ENCODE peak calls at places on chromosome 11, in six cellular contexts. One of them, this sample, is unnamed.

GRCh38 chr11:111778047-111778558 is 11.9 kb upstream of the PPP2R1B start:
- DNase-seq in GM23248: no peak
- DNase-seq in OCI-LY7: no peak
- DNase-seq in transverse colon: no peak
- DNase-seq in choroid plexus epithelial cell: no peak
- DNase-seq in breast epithelium: no peak
- DNase-seq in this sample: no peak

GRCh38 chr11:976431-977160 is 50.9 kb downstream of the AP2A2 start:
- DNase-seq in GM23248: peak; percentile 67
- DNase-seq in OCI-LY7: no peak
- DNase-seq in transverse colon: no peak
- DNase-seq in choroid plexus epithelial cell: no peak
- DNase-seq in breast epithelium: no peak
- DNase-seq in this sample: peak; percentile 56

GRCh38 chr11:130315354-130315970 is 745 bp upstream of the ZBTB44 start:
- DNase-seq in GM23248: no peak
- DNase-seq in OCI-LY7: peak; percentile 67
- DNase-seq in transverse colon: peak; percentile 50
- DNase-seq in choroid plexus epithelial cell: peak; percentile 6
- DNase-seq in breast epithelium: peak; percentile 57
- DNase-seq in this sample: no peak

GRCh38 chr11:62238151-62238550 is 3.9 kb upstream of the SCGB1D2 start:
- DNase-seq in GM23248: no peak
- DNase-seq in OCI-LY7: no peak
- DNase-seq in transverse colon: no peak
- DNase-seq in choroid plexus epithelial cell: no peak
- DNase-seq in breast epithelium: no peak
- DNase-seq in this sample: no peak

GRCh38 chr11:62295504-62295903 is 3.4 kb downstream of the SCGB1D4 start:
- DNase-seq in GM23248: peak; percentile 44
- DNase-seq in OCI-LY7: no peak
- DNase-seq in transverse colon: no peak
- DNase-seq in choroid plexus epithelial cell: peak; percentile 57
- DNase-seq in breast epithelium: no peak
- DNase-seq in this sample: no peak

GRCh38 chr11:26276798-26277424 is 55.0 kb upstream of the ANO3 start:
- DNase-seq in GM23248: peak; percentile 65
- DNase-seq in OCI-LY7: peak; percentile 71
- DNase-seq in transverse colon: peak; percentile 42
- DNase-seq in choroid plexus epithelial cell: peak; percentile 82
- DNase-seq in breast epithelium: no peak
- DNase-seq in this sample: peak; percentile 51

GRCh38 chr11:47010192-47010591 is 73.6 kb downstream of the CSTPP1 start:
- DNase-seq in GM23248: peak; percentile 19
- DNase-seq in OCI-LY7: no peak
- DNase-seq in transverse colon: no peak
- DNase-seq in choroid plexus epithelial cell: no peak
- DNase-seq in breast epithelium: no peak
- DNase-seq in this sample: no peak

GRCh38 chr11:97269527-97269926 is 879.7 kb downstream of the JRKL start:
- DNase-seq in GM23248: peak; percentile 0
- DNase-seq in OCI-LY7: no peak
- DNase-seq in transverse colon: no peak
- DNase-seq in choroid plexus epithelial cell: peak; percentile 26
- DNase-seq in breast epithelium: no peak
- DNase-seq in this sample: peak; percentile 14

GRCh38 chr11:86341382-86341781 is 33.3 kb upstream of the CCDC81 start:
- DNase-seq in GM23248: no peak
- DNase-seq in OCI-LY7: no peak
- DNase-seq in transverse colon: no peak
- DNase-seq in choroid plexus epithelial cell: peak; percentile 11
- DNase-seq in breast epithelium: no peak
- DNase-seq in this sample: no peak

GRCh38 chr11:81497202-81497804 is 1236.4 kb downstream of the FAM181B start:
- DNase-seq in GM23248: peak; percentile 49
- DNase-seq in OCI-LY7: peak; percentile 40
- DNase-seq in transverse colon: no peak
- DNase-seq in choroid plexus epithelial cell: peak; percentile 60
- DNase-seq in breast epithelium: no peak
- DNase-seq in this sample: peak; percentile 47

GRCh38 chr11:68455485-68455884 is 5.1 kb upstream of the PPP6R3 start:
- DNase-seq in GM23248: no peak
- DNase-seq in OCI-LY7: no peak
- DNase-seq in transverse colon: no peak
- DNase-seq in choroid plexus epithelial cell: no peak
- DNase-seq in breast epithelium: no peak
- DNase-seq in this sample: no peak

GRCh38 chr11:9626778-9627394 is 37.0 kb upstream of the SWAP70 start:
- DNase-seq in GM23248: no peak
- DNase-seq in OCI-LY7: no peak
- DNase-seq in transverse colon: no peak
- DNase-seq in choroid plexus epithelial cell: peak; percentile 18
- DNase-seq in breast epithelium: no peak
- DNase-seq in this sample: no peak

GRCh38 chr11:127859941-127860354 is 727.4 kb downstream of the ETS1 start:
- DNase-seq in GM23248: peak; percentile 76
- DNase-seq in OCI-LY7: no peak
- DNase-seq in transverse colon: no peak
- DNase-seq in choroid plexus epithelial cell: no peak
- DNase-seq in breast epithelium: no peak
- DNase-seq in this sample: no peak

GRCh38 chr11:37504925-37505324 is 906.9 kb upstream of the RAG2 start:
- DNase-seq in GM23248: peak; percentile 38
- DNase-seq in OCI-LY7: no peak
- DNase-seq in transverse colon: no peak
- DNase-seq in choroid plexus epithelial cell: peak; percentile 84
- DNase-seq in breast epithelium: no peak
- DNase-seq in this sample: no peak

GRCh38 chr11:86447763-86448480 is 73.2 kb downstream of the CCDC81 start:
- DNase-seq in GM23248: no peak
- DNase-seq in OCI-LY7: no peak
- DNase-seq in transverse colon: no peak
- DNase-seq in choroid plexus epithelial cell: no peak
- DNase-seq in breast epithelium: no peak
- DNase-seq in this sample: peak; percentile 93

GRCh38 chr11:2269601-2270321 is 627 bp downstream of the ASCL2 start:
- DNase-seq in GM23248: peak; percentile 63
- DNase-seq in OCI-LY7: no peak
- DNase-seq in transverse colon: peak; percentile 66
- DNase-seq in choroid plexus epithelial cell: peak; percentile 57
- DNase-seq in breast epithelium: peak; percentile 58
- DNase-seq in this sample: no peak

GRCh38 chr11:110355011-110355744 is 58.8 kb upstream of the RDX start:
- DNase-seq in GM23248: no peak
- DNase-seq in OCI-LY7: no peak
- DNase-seq in transverse colon: no peak
- DNase-seq in choroid plexus epithelial cell: no peak
- DNase-seq in breast epithelium: no peak
- DNase-seq in this sample: no peak

GRCh38 chr11:1553808-1554594 is 18.1 kb downstream of the DUSP8 start:
- DNase-seq in GM23248: no peak
- DNase-seq in OCI-LY7: no peak
- DNase-seq in transverse colon: peak; percentile 89
- DNase-seq in choroid plexus epithelial cell: no peak
- DNase-seq in breast epithelium: no peak
- DNase-seq in this sample: no peak

GRCh38 chr11:118785362-118785761 is 5.6 kb downstream of the DDX6 start:
- DNase-seq in GM23248: peak; percentile 67
- DNase-seq in OCI-LY7: no peak
- DNase-seq in transverse colon: no peak
- DNase-seq in choroid plexus epithelial cell: peak; percentile 41
- DNase-seq in breast epithelium: no peak
- DNase-seq in this sample: no peak

GRCh38 chr11:106271126-106271525 is 193.7 kb downstream of the AASDHPPT start:
- DNase-seq in GM23248: peak; percentile 43
- DNase-seq in OCI-LY7: no peak
- DNase-seq in transverse colon: no peak
- DNase-seq in choroid plexus epithelial cell: no peak
- DNase-seq in breast epithelium: no peak
- DNase-seq in this sample: no peak

GRCh38 chr11:102138677-102139076 is 28.4 kb downstream of the YAP1 start:
- DNase-seq in GM23248: peak; percentile 82
- DNase-seq in OCI-LY7: no peak
- DNase-seq in transverse colon: no peak
- DNase-seq in choroid plexus epithelial cell: peak; percentile 65
- DNase-seq in breast epithelium: no peak
- DNase-seq in this sample: no peak

GRCh38 chr11:76243157-76243556 is 36.9 kb upstream of the WNT11 start:
- DNase-seq in GM23248: no peak
- DNase-seq in OCI-LY7: no peak
- DNase-seq in transverse colon: no peak
- DNase-seq in choroid plexus epithelial cell: no peak
- DNase-seq in breast epithelium: no peak
- DNase-seq in this sample: no peak
- H3K4me3 ChIP-seq in GM23248: no peak overlapping the region
- H3K4me3 ChIP-seq in OCI-LY7: no peak overlapping the region
- H3K4me3 ChIP-seq in transverse colon: no peak overlapping the region
- H3K4me3 ChIP-seq in choroid plexus epithelial cell: no peak overlapping the region
- H3K4me3 ChIP-seq in breast epithelium: no peak overlapping the region
- H3K4me3 ChIP-seq in this sample: no peak overlapping the region

GRCh38 chr11:31813961-31814868 is 3.1 kb upstream of the PAX6 start:
- DNase-seq in GM23248: no peak
- DNase-seq in OCI-LY7: no peak
- DNase-seq in transverse colon: no peak
- DNase-seq in choroid plexus epithelial cell: no peak
- DNase-seq in breast epithelium: no peak
- DNase-seq in this sample: no peak

GRCh38 chr11:31810779-31811647 is at the start of gene PAX6:
- DNase-seq in GM23248: peak; percentile 61
- DNase-seq in OCI-LY7: no peak
- DNase-seq in transverse colon: peak; percentile 22
- DNase-seq in choroid plexus epithelial cell: peak; percentile 52
- DNase-seq in breast epithelium: peak; percentile 50
- DNase-seq in this sample: peak; percentile 84

GRCh38 chr11:31812392-31813241 is 1.5 kb upstream of the PAX6 start:
- DNase-seq in GM23248: peak; percentile 50
- DNase-seq in OCI-LY7: no peak
- DNase-seq in transverse colon: no peak
- DNase-seq in choroid plexus epithelial cell: no peak
- DNase-seq in breast epithelium: no peak
- DNase-seq in this sample: no peak

GRCh38 chr11:31815743-31816466 is 4.8 kb upstream of the PAX6 start:
- DNase-seq in GM23248: peak; percentile 53
- DNase-seq in OCI-LY7: no peak
- DNase-seq in transverse colon: no peak
- DNase-seq in choroid plexus epithelial cell: no peak
- DNase-seq in breast epithelium: no peak
- DNase-seq in this sample: no peak

GRCh38 chr11:31813242-31813960 is 2.3 kb upstream of the PAX6 start:
- DNase-seq in GM23248: no peak
- DNase-seq in OCI-LY7: no peak
- DNase-seq in transverse colon: no peak
- DNase-seq in choroid plexus epithelial cell: no peak
- DNase-seq in breast epithelium: no peak
- DNase-seq in this sample: no peak
- H3K4me3 ChIP-seq in GM23248: peak overlapping the region; percentile 53
- H3K4me3 ChIP-seq in OCI-LY7: no peak overlapping the region
- H3K4me3 ChIP-seq in transverse colon: peak overlapping the region; percentile 60
- H3K4me3 ChIP-seq in choroid plexus epithelial cell: peak overlapping the region; percentile 22
- H3K4me3 ChIP-seq in breast epithelium: peak overlapping the region; percentile 49
- H3K4me3 ChIP-seq in this sample: peak overlapping the region; percentile 23

GRCh38 chr11:126282742-126283591 is at the start of gene TIRAP:
- DNase-seq in GM23248: peak; percentile 82
- DNase-seq in OCI-LY7: peak; percentile 72
- DNase-seq in transverse colon: peak; percentile 76
- DNase-seq in choroid plexus epithelial cell: peak; percentile 46
- DNase-seq in breast epithelium: peak; percentile 73
- DNase-seq in this sample: no peak
- H3K4me3 ChIP-seq in GM23248: peak within 1 kb of the TSS; percentile 85
- H3K4me3 ChIP-seq in OCI-LY7: peak within 1 kb of the TSS; percentile 72
- H3K4me3 ChIP-seq in transverse colon: peak within 1 kb of the TSS; percentile 75
- H3K4me3 ChIP-seq in choroid plexus epithelial cell: peak within 1 kb of the TSS; percentile 76
- H3K4me3 ChIP-seq in breast epithelium: peak within 1 kb of the TSS; percentile 84
- H3K4me3 ChIP-seq in this sample: peak within 1 kb of the TSS; percentile 61

GRCh38 chr11:6682936-6683861 is at the start of gene MRPL17:
- DNase-seq in GM23248: peak; percentile 100
- DNase-seq in OCI-LY7: peak; percentile 100
- DNase-seq in transverse colon: peak; percentile 99
- DNase-seq in choroid plexus epithelial cell: peak; percentile 99
- DNase-seq in breast epithelium: peak; percentile 98
- DNase-seq in this sample: peak; percentile 99

GRCh38 chr11:6681505-6681904 is 1.6 kb downstream of the MRPL17 start:
- DNase-seq in GM23248: no peak
- DNase-seq in OCI-LY7: no peak
- DNase-seq in transverse colon: no peak
- DNase-seq in choroid plexus epithelial cell: no peak
- DNase-seq in breast epithelium: no peak
- DNase-seq in this sample: no peak

GRCh38 chr11:6686006-6686405 is 2.9 kb upstream of the MRPL17 start:
- DNase-seq in GM23248: no peak
- DNase-seq in OCI-LY7: no peak
- DNase-seq in transverse colon: no peak
- DNase-seq in choroid plexus epithelial cell: no peak
- DNase-seq in breast epithelium: no peak
- DNase-seq in this sample: no peak

GRCh38 chr11:6682591-6682935 is 577 bp downstream of the MRPL17 start:
- DNase-seq in GM23248: no peak
- DNase-seq in OCI-LY7: peak; percentile 37
- DNase-seq in transverse colon: no peak
- DNase-seq in choroid plexus epithelial cell: no peak
- DNase-seq in breast epithelium: no peak
- DNase-seq in this sample: no peak

GRCh38 chr11:6681949-6682348 is 1.2 kb downstream of the MRPL17 start:
- DNase-seq in GM23248: peak; percentile 53
- DNase-seq in OCI-LY7: peak; percentile 24
- DNase-seq in transverse colon: no peak
- DNase-seq in choroid plexus epithelial cell: peak; percentile 40
- DNase-seq in breast epithelium: no peak
- DNase-seq in this sample: no peak
- H3K4me3 ChIP-seq in GM23248: peak overlapping the region; percentile 96
- H3K4me3 ChIP-seq in OCI-LY7: peak overlapping the region; percentile 85
- H3K4me3 ChIP-seq in transverse colon: peak overlapping the region; percentile 77
- H3K4me3 ChIP-seq in choroid plexus epithelial cell: peak overlapping the region; percentile 99
- H3K4me3 ChIP-seq in breast epithelium: peak overlapping the region; percentile 86
- H3K4me3 ChIP-seq in this sample: peak overlapping the region; percentile 82

DNA sequence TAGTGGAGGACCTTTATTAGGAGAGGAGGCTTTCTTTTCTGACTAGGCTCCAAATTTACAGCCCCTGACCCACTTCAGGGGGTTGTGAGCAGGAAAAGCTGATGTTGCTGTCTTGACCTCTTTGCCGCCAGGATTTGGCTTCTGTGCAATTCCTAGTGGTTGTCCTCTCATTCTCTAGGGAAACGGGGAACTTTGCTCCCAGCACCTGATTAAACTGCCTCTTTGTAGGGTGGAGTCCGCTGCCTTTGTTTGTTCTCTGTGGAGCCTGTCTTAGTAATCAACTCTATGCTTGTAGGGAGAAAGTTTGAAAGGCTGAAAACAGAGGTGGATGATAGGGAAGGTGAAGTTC is 16.3 kb downstream of the CTNND1 start:
- DNase-seq in GM23248: no peak
- DNase-seq in OCI-LY7: no peak
- DNase-seq in transverse colon: peak; percentile 79
- DNase-seq in choroid plexus epithelial cell: peak; percentile 45
- DNase-seq in breast epithelium: no peak
- DNase-seq in this sample: no peak
- H3K4me3 ChIP-seq in GM23248: peak overlapping the region; percentile 58
- H3K4me3 ChIP-seq in OCI-LY7: no peak overlapping the region
- H3K4me3 ChIP-seq in transverse colon: peak overlapping the region; percentile 37
- H3K4me3 ChIP-seq in choroid plexus epithelial cell: peak overlapping the region; percentile 7
- H3K4me3 ChIP-seq in breast epithelium: peak overlapping the region; percentile 36
- H3K4me3 ChIP-seq in this sample: no peak overlapping the region

This sample was measured in Jurkat, Clone E6-1.